ENCODE peak calls at places on chromosomes 16 and 17, in eight cellular contexts. I is LNCaP clone FGC; Y is RCC 7860; R is stimulated activated CD4-positive, alpha-beta T cell treated with anti-CD3 and anti-CD28 coated beads, Interleukin-4, amount 100 ng/mL, for 48 hours; S is activated CD4-positive, alpha-beta T cell treated with anti-CD3 and anti-CD28 coated beads for 48 hours; X is LHCN-M2; P is BE2C; H is GM10248. V is an unnamed sample.
A peak's percentile ranks its signal among the peaks of the same experiment; 100 is the strongest.

GRCh38 chr17:50129946-50130777 is at the start of gene SAMD14:
- DNase-seq in I (no peak), Y (no peak), R (no peak), S (no peak), X (no peak), P (no peak), H (peak; percentile 76), V (no peak)

GRCh38 chr17:21463779-21464407 is 87.7 kb downstream of the KCNJ12 start:
- DNase-seq in I (no peak), Y (no peak), R (no peak), S (no peak), X (no peak), P (no peak), H (no peak), V (no peak)

GRCh38 chr16:89925596-89926079 is 2.5 kb downstream of the TUBB3 start:
- DNase-seq in I (no peak), Y (no peak), R (no peak), S (no peak), X (no peak), P (peak; percentile 48), H (no peak), V (no peak)

GRCh38 chr16:66954097-66954659 is 6.9 kb upstream of the CES3 start:
- DNase-seq in I (no peak), Y (peak; percentile 52), R (peak; percentile 75), S (peak; percentile 88), X (peak; percentile 74), P (peak; percentile 82), H (peak; percentile 79), V (peak; percentile 58)

GRCh38 chr17:8005951-8006730 is 3.7 kb downstream of the GUCY2D start:
- DNase-seq in I (no peak), Y (no peak), R (no peak), S (no peak), X (no peak), P (no peak), H (peak; percentile 83), V (no peak)

GRCh38 chr16:89586218-89586617 is 10.7 kb downstream of the CPNE7 start:
- DNase-seq in I (no peak), Y (no peak), R (no peak), S (no peak), X (no peak), P (no peak), H (no peak), V (no peak)

GRCh38 chr17:15891348-15891747 is 53.6 kb upstream of the ADORA2B start:
- DNase-seq in I (no peak), Y (no peak), R (no peak), S (no peak), X (peak; percentile 71), P (no peak), H (no peak), V (no peak)

GRCh38 chr17:8712698-8713097 is 31.9 kb downstream of the CCDC42 start:
- DNase-seq in I (no peak), Y (no peak), R (no peak), S (no peak), X (no peak), P (no peak), H (no peak), V (no peak)

GRCh38 chr17:28879886-28880571 is 17.5 kb downstream of the FLOT2 start:
- DNase-seq in I (no peak), Y (no peak), R (no peak), S (no peak), X (no peak), P (no peak), H (no peak), V (no peak)

GRCh38 chr16:678858-679807 is 1.1 kb upstream of the STUB1 start:
- DNase-seq in I (peak; percentile 59), Y (no peak), R (no peak), S (peak; percentile 67), X (no peak), P (peak; percentile 90), H (peak; percentile 54), V (no peak)

GRCh38 chr17:70674061-70674460 is 504.7 kb downstream of the KCNJ2 start:
- DNase-seq in I (no peak), Y (no peak), R (no peak), S (no peak), X (no peak), P (no peak), H (no peak), V (no peak)

GRCh38 chr17:79038545-79039135 is 14.7 kb downstream of the C1QTNF1 start:
- DNase-seq in I (no peak), Y (peak; percentile 95), R (no peak), S (no peak), X (peak; percentile 84), P (no peak), H (peak; percentile 46), V (no peak)

GRCh38 chr17:64354824-64355535 is 35.7 kb downstream of the PECAM1 start:
- DNase-seq in I (no peak), Y (no peak), R (no peak), S (no peak), X (peak; percentile 29), P (no peak), H (no peak), V (no peak)

GRCh38 chr17:47935961-47936360 is 5.4 kb upstream of the PNPO start:
- DNase-seq in I (no peak), Y (peak; percentile 77), R (no peak), S (no peak), X (peak; percentile 84), P (no peak), H (no peak), V (no peak)

GRCh38 chr17:81254955-81255717 is 16.0 kb downstream of the NDUFAF8 start:
- DNase-seq in I (peak; percentile 94), Y (no peak), R (no peak), S (no peak), X (peak; percentile 61), P (peak; percentile 88), H (no peak), V (no peak)

GRCh38 chr17:57004944-57005579 is 27.1 kb downstream of the SCPEP1 start:
- DNase-seq in I (no peak), Y (no peak), R (no peak), S (no peak), X (no peak), P (no peak), H (peak; percentile 64), V (peak; percentile 39)

GRCh38 chr16:84137287-84137686 is 7.7 kb downstream of the HSDL1 start:
- DNase-seq in I (no peak), Y (no peak), R (no peak), S (no peak), X (no peak), P (no peak), H (no peak), V (no peak)

GRCh38 chr16:67517661-67518423 is 10.8 kb upstream of the RIPOR1 start:
- DNase-seq in I (no peak), Y (peak; percentile 95), R (no peak), S (no peak), X (no peak), P (no peak), H (peak; percentile 61), V (no peak)

GRCh38 chr16:57946181-57946801 is 24.6 kb downstream of the CNGB1 start:
- DNase-seq in I (no peak), Y (no peak), R (no peak), S (no peak), X (no peak), P (peak; percentile 88), H (no peak), V (no peak)

GRCh38 chr17:29717817-29718216 is 95.1 kb upstream of the CORO6 start:
- DNase-seq in I (no peak), Y (no peak), R (no peak), S (no peak), X (no peak), P (no peak), H (no peak), V (no peak)

GRCh38 chr16:74480150-74481029 is 59.1 kb upstream of the CLEC18B start:
- DNase-seq in I (peak; percentile 91), Y (no peak), R (no peak), S (no peak), X (peak; percentile 54), P (no peak), H (no peak), V (no peak)

GRCh38 chr17:45992904-45993303 is 6.1 kb upstream of the STH start:
- DNase-seq in I (no peak), Y (no peak), R (no peak), S (no peak), X (no peak), P (no peak), H (no peak), V (no peak)

GRCh38 chr16:57720142-57720575 is 15.4 kb upstream of the KATNB1 start:
- DNase-seq in I (no peak), Y (peak; percentile 45), R (no peak), S (peak; percentile 61), X (peak; percentile 43), P (peak; percentile 72), H (peak; percentile 66), V (peak; percentile 34)

GRCh38 chr16:531494-532125 is 4.1 kb downstream of the CAPN15 start:
- DNase-seq in I (no peak), Y (no peak), R (no peak), S (no peak), X (no peak), P (no peak), H (no peak), V (no peak)

GRCh38 chr17:31680126-31680525 is 178.9 kb downstream of the COPRS start:
- DNase-seq in I (no peak), Y (peak; percentile 54), R (peak; percentile 11), S (peak; percentile 69), X (no peak), P (no peak), H (peak; percentile 52), V (no peak)

GRCh38 chr16:53369921-53370320 is 64.3 kb upstream of the RBL2 start:
- DNase-seq in I (no peak), Y (no peak), R (no peak), S (no peak), X (peak; percentile 31), P (no peak), H (no peak), V (no peak)

GRCh38 chr17:83064732-83065659 is 14.4 kb upstream of the METRNL start:
- DNase-seq in I (peak; percentile 81), Y (no peak), R (no peak), S (peak; percentile 2), X (no peak), P (peak; percentile 5), H (no peak), V (no peak)

GRCh38 chr16:88785106-88785924 is at the start of gene PIEZO1:
- DNase-seq in I (no peak), Y (peak; percentile 29), R (peak; percentile 68), S (peak; percentile 81), X (peak; percentile 66), P (peak; percentile 75), H (peak; percentile 86), V (no peak)

GRCh38 chr16:56450275-56450889 is 750 bp downstream of the NUDT21 start:
- DNase-seq in I (no peak), Y (no peak), R (no peak), S (peak; percentile 18), X (peak; percentile 19), P (peak; percentile 13), H (no peak), V (no peak)

GRCh38 chr16:14362774-14363371 is 267.2 kb downstream of the PARN start:
- DNase-seq in I (no peak), Y (peak; percentile 20), R (no peak), S (no peak), X (no peak), P (no peak), H (no peak), V (no peak)

V was measured in GM19239.